ENCODE peak calls at places on chromosomes 7 and 10, in four cellular contexts. One of them, this sample, is unnamed.
A peak's percentile ranks its signal among the peaks of the same experiment; 100 is the strongest.

GRCh38 chr10:79367421-79368189 is 20.3 kb downstream of the PPIF start:
- DNase-seq in MM.1S: no peak
- DNase-seq in OCI-LY7: no peak
- DNase-seq in fibroblast of lung: no peak
- DNase-seq in this sample: no peak

GRCh38 chr10:13092446-13093102 is 7.4 kb upstream of the OPTN start:
- DNase-seq in fibroblast of lung: no peak
- DNase-seq in MM.1S: no peak
- DNase-seq in OCI-LY7: no peak
- DNase-seq in this sample: no peak

GRCh38 chr10:53839437-53840039 is 961.5 kb downstream of the PCDH15 start:
- DNase-seq in OCI-LY7: peak; percentile 4
- DNase-seq in MM.1S: peak; percentile 59
- DNase-seq in fibroblast of lung: peak; percentile 69
- DNase-seq in this sample: peak; percentile 44

GRCh38 chr7:158054611-158055010 is 533.0 kb downstream of the PTPRN2 start:
- DNase-seq in MM.1S: no peak
- DNase-seq in OCI-LY7: no peak
- DNase-seq in fibroblast of lung: no peak
- DNase-seq in this sample: no peak

GRCh38 chr10:46228076-46229071 is 58.4 kb upstream of the ANTXRL start:
- DNase-seq in fibroblast of lung: peak; percentile 59
- DNase-seq in MM.1S: peak; percentile 59
- DNase-seq in OCI-LY7: peak; percentile 61
- DNase-seq in this sample: peak; percentile 79

GRCh38 chr10:109103278-109103677 is 820.0 kb downstream of the XPNPEP1 start:
- DNase-seq in OCI-LY7: no peak
- DNase-seq in fibroblast of lung: no peak
- DNase-seq in MM.1S: no peak
- DNase-seq in this sample: no peak

GRCh38 chr10:132615346-132616169 is 78.0 kb downstream of the INPP5A start:
- DNase-seq in OCI-LY7: no peak
- DNase-seq in fibroblast of lung: no peak
- DNase-seq in MM.1S: no peak
- DNase-seq in this sample: no peak

GRCh38 chr7:129257168-129257567 is 32.3 kb downstream of the AHCYL2 start:
- DNase-seq in fibroblast of lung: no peak
- DNase-seq in OCI-LY7: no peak
- DNase-seq in MM.1S: no peak
- DNase-seq in this sample: no peak

GRCh38 chr10:48780341-48780740 is 95.7 kb downstream of the WDFY4 start:
- DNase-seq in fibroblast of lung: no peak
- DNase-seq in MM.1S: no peak
- DNase-seq in OCI-LY7: no peak
- DNase-seq in this sample: no peak

GRCh38 chr7:95047291-95047690 is 139.9 kb downstream of the PPP1R9A start:
- DNase-seq in OCI-LY7: no peak
- DNase-seq in MM.1S: no peak
- DNase-seq in fibroblast of lung: no peak
- DNase-seq in this sample: no peak

GRCh38 chr7:43779032-43779812 is 20.7 kb downstream of the BLVRA start:
- DNase-seq in OCI-LY7: no peak
- DNase-seq in MM.1S: no peak
- DNase-seq in fibroblast of lung: no peak
- DNase-seq in this sample: no peak

GRCh38 chr7:30029696-30030095 is 1.5 kb downstream of the PLEKHA8 start:
- DNase-seq in OCI-LY7: peak; percentile 62
- DNase-seq in MM.1S: peak; percentile 54
- DNase-seq in fibroblast of lung: no peak
- DNase-seq in this sample: no peak

GRCh38 chr10:71972746-71973695 is 8.8 kb downstream of the CHST3 start:
- DNase-seq in MM.1S: no peak
- DNase-seq in fibroblast of lung: no peak
- DNase-seq in OCI-LY7: no peak
- DNase-seq in this sample: no peak

GRCh38 chr10:71970869-71971268 is 6.7 kb downstream of the CHST3 start:
- DNase-seq in fibroblast of lung: no peak
- DNase-seq in MM.1S: no peak
- DNase-seq in OCI-LY7: no peak
- DNase-seq in this sample: no peak

GRCh38 chr10:71970331-71970730 is 6.1 kb downstream of the CHST3 start:
- DNase-seq in fibroblast of lung: no peak
- DNase-seq in OCI-LY7: no peak
- DNase-seq in MM.1S: no peak
- DNase-seq in this sample: peak; percentile 89

GRCh38 chr10:71971311-71971731 is 7.1 kb downstream of the CHST3 start:
- DNase-seq in OCI-LY7: no peak
- DNase-seq in MM.1S: no peak
- DNase-seq in fibroblast of lung: no peak
- DNase-seq in this sample: no peak

GRCh38 chr10:71971769-71972555 is 7.8 kb downstream of the CHST3 start:
- DNase-seq in OCI-LY7: no peak
- DNase-seq in fibroblast of lung: no peak
- DNase-seq in MM.1S: peak; percentile 68
- DNase-seq in this sample: no peak
- H3K4me2 ChIP-seq in OCI-LY7: no peak overlapping the region
- H3K4me2 ChIP-seq in fibroblast of lung: no peak overlapping the region
- H3K4me2 ChIP-seq in MM.1S: peak overlapping the region; percentile 74
- H3K4me2 ChIP-seq in this sample: no peak overlapping the region

DNA sequence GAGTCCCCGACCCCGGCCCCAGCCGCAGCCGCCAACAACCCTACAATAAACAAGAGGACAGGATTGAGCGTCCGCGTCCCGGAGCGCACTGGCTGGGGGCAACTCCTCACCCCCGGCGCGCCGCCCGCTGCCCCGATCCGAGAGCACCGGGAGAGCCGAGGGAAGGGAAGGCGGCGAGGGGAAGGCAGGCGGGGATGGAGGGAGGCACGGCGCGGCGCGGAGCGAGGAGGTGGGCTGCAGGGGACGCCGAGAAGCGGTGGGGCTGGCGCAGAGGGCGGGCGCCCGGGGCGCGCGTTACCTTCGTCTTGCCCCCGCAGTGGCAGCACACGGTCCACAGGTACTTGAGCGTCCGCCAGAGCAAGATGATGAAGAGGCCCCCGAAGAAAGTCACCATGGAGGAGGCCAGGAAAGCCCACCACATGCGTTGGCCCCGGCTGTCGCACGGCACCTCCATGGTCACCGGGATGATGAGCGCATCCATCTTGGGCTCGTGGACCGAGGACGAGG is 588 bp downstream of the KCNMA1 start:
- DNase-seq in OCI-LY7: no peak
- DNase-seq in MM.1S: no peak
- DNase-seq in fibroblast of lung: no peak
- DNase-seq in this sample: no peak
- TF ChIP-seq CTCF in OCI-LY7: no peak
- TF ChIP-seq CTCF in MM.1S: no peak
- TF ChIP-seq CTCF in fibroblast of lung: no peak
- TF ChIP-seq CTCF in this sample: no peak

DNA sequence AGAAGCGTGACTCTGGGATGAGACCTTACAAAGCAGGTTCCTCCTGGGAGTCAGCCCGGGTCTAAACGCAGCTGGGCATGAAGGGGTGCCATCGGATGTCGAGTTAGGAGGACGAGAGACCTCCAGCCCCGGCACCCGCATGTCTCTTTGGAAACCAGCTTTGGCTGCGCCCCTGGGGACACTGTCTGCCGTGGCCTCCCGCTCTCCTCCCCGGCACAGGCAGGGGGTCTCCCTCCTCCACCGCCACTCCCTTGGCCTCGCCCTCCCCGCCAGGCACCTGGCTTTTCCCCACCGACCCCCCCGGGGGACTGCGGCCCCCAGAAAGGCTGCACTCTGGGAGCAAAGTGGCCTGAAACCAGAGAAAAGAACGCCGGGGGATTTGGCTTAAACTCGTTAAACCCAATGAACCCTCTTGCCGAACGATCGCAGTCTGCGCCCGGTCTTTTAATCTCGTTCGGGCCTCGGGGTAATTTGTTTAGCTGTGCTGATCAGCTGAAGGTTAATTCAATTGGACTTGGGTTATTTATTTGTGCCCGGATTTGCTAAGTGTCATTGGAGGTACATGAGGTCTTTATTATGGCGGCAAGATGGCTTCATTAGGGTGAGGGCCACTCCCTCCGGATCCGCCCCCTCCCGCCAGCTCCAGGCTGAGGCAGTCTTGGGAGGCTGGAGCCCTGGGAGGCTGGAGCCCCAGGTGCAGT is 16.4 kb upstream of the PSMG3 start:
- DNase-seq in MM.1S: no peak
- DNase-seq in fibroblast of lung: no peak
- DNase-seq in OCI-LY7: no peak
- DNase-seq in this sample: no peak
- H3K4me2 ChIP-seq in MM.1S: no peak overlapping the region
- H3K4me2 ChIP-seq in fibroblast of lung: no peak overlapping the region
- H3K4me2 ChIP-seq in OCI-LY7: no peak overlapping the region
- H3K4me2 ChIP-seq in this sample: no peak overlapping the region

GRCh38 chr10:6445671-6446278 is 134.3 kb downstream of the PRKCQ start:
- DNase-seq in fibroblast of lung: peak; percentile 49
- DNase-seq in OCI-LY7: peak; percentile 57
- DNase-seq in MM.1S: peak; percentile 65
- DNase-seq in this sample: peak; percentile 70
- TF ChIP-seq CTCF in fibroblast of lung: peak; percentile 69
- TF ChIP-seq CTCF in OCI-LY7: peak; percentile 97
- TF ChIP-seq CTCF in MM.1S: peak; percentile 81
- TF ChIP-seq CTCF in this sample: peak; percentile 67